ENCODE peak calls at places on chromosome 6, in six cellular contexts. One of them, this sample, is unnamed.

GRCh38 chr6:42300701-42301100 is 83.0 kb upstream of the MRPS10 start:
- ATAC-seq in pancreas: peak
- ATAC-seq in HepG2: no peak
- ATAC-seq in body of pancreas: no peak
- ATAC-seq in HCT116: no peak
- ATAC-seq in right cardiac atrium: no peak
- ATAC-seq in this sample: no peak

GRCh38 chr6:27238010-27238983 is 9.2 kb upstream of the PRSS16 start:
- ATAC-seq in pancreas: no peak
- ATAC-seq in HepG2: peak
- ATAC-seq in body of pancreas: no peak
- ATAC-seq in HCT116: no peak
- ATAC-seq in right cardiac atrium: no peak
- ATAC-seq in this sample: no peak

GRCh38 chr6:39496951-39497350 is 174.4 kb upstream of the KCNK16 start:
- ATAC-seq in pancreas: peak
- ATAC-seq in HepG2: no peak
- ATAC-seq in body of pancreas: no peak
- ATAC-seq in HCT116: no peak
- ATAC-seq in right cardiac atrium: peak
- ATAC-seq in this sample: peak

GRCh38 chr6:163710552-163710951 is 296.0 kb downstream of the QKI start:
- ATAC-seq in pancreas: no peak
- ATAC-seq in HepG2: no peak
- ATAC-seq in body of pancreas: no peak
- ATAC-seq in HCT116: no peak
- ATAC-seq in right cardiac atrium: peak
- ATAC-seq in this sample: no peak

GRCh38 chr6:43725643-43726580 is 38.3 kb upstream of the MRPS18A start:
- ATAC-seq in pancreas: no peak
- ATAC-seq in HepG2: peak
- ATAC-seq in body of pancreas: no peak
- ATAC-seq in HCT116: no peak
- ATAC-seq in right cardiac atrium: no peak
- ATAC-seq in this sample: no peak

GRCh38 chr6:143545165-143545564 is 33.6 kb upstream of the FUCA2 start:
- ATAC-seq in pancreas: no peak
- ATAC-seq in HepG2: no peak
- ATAC-seq in body of pancreas: no peak
- ATAC-seq in HCT116: no peak
- ATAC-seq in right cardiac atrium: no peak
- ATAC-seq in this sample: no peak

GRCh38 chr6:75290558-75290957 is 6.0 kb upstream of the TMEM30A start:
- ATAC-seq in pancreas: no peak
- ATAC-seq in HepG2: no peak
- ATAC-seq in body of pancreas: no peak
- ATAC-seq in HCT116: no peak
- ATAC-seq in right cardiac atrium: no peak
- ATAC-seq in this sample: no peak

GRCh38 chr6:133428299-133428698 is 187.1 kb downstream of the EYA4 start:
- ATAC-seq in pancreas: no peak
- ATAC-seq in HepG2: no peak
- ATAC-seq in body of pancreas: no peak
- ATAC-seq in HCT116: no peak
- ATAC-seq in right cardiac atrium: no peak
- ATAC-seq in this sample: no peak

GRCh38 chr6:53627391-53628218 is 38.0 kb downstream of the KLHL31 start:
- ATAC-seq in pancreas: no peak
- ATAC-seq in HepG2: peak
- ATAC-seq in body of pancreas: no peak
- ATAC-seq in HCT116: no peak
- ATAC-seq in right cardiac atrium: no peak
- ATAC-seq in this sample: no peak

GRCh38 chr6:55901765-55902164 is 26.4 kb upstream of the BMP5 start:
- ATAC-seq in pancreas: peak
- ATAC-seq in HepG2: no peak
- ATAC-seq in body of pancreas: peak
- ATAC-seq in HCT116: no peak
- ATAC-seq in right cardiac atrium: no peak
- ATAC-seq in this sample: no peak

GRCh38 chr6:22804620-22805271 is 235.4 kb downstream of the HDGFL1 start:
- ATAC-seq in pancreas: no peak
- ATAC-seq in HepG2: no peak
- ATAC-seq in body of pancreas: no peak
- ATAC-seq in HCT116: no peak
- ATAC-seq in right cardiac atrium: no peak
- ATAC-seq in this sample: no peak

GRCh38 chr6:109241199-109241598 is 141.1 kb downstream of the CD164 start:
- ATAC-seq in pancreas: no peak
- ATAC-seq in HepG2: no peak
- ATAC-seq in body of pancreas: no peak
- ATAC-seq in HCT116: no peak
- ATAC-seq in right cardiac atrium: no peak
- ATAC-seq in this sample: no peak

GRCh38 chr6:58198301-58198700 is 880.9 kb downstream of the PRIM2 start:
- ATAC-seq in pancreas: no peak
- ATAC-seq in HepG2: no peak
- ATAC-seq in body of pancreas: no peak
- ATAC-seq in HCT116: no peak
- ATAC-seq in right cardiac atrium: no peak
- ATAC-seq in this sample: no peak

GRCh38 chr6:35317483-35318199 is 20.0 kb downstream of the DEF6 start:
- ATAC-seq in pancreas: peak
- ATAC-seq in HepG2: peak
- ATAC-seq in body of pancreas: peak
- ATAC-seq in HCT116: peak
- ATAC-seq in right cardiac atrium: peak
- ATAC-seq in this sample: peak

GRCh38 chr6:163756079-163756478 is 341.6 kb downstream of the QKI start:
- ATAC-seq in pancreas: peak
- ATAC-seq in HepG2: no peak
- ATAC-seq in body of pancreas: no peak
- ATAC-seq in HCT116: no peak
- ATAC-seq in right cardiac atrium: peak
- ATAC-seq in this sample: no peak

GRCh38 chr6:165243801-165244200 is 65.6 kb downstream of the C6orf118 start:
- ATAC-seq in pancreas: no peak
- ATAC-seq in HepG2: no peak
- ATAC-seq in body of pancreas: no peak
- ATAC-seq in HCT116: no peak
- ATAC-seq in right cardiac atrium: no peak
- ATAC-seq in this sample: no peak

GRCh38 chr6:32148722-32149576 is 2.8 kb downstream of the PRRT1 start:
- ATAC-seq in pancreas: peak
- ATAC-seq in HepG2: no peak
- ATAC-seq in body of pancreas: peak
- ATAC-seq in HCT116: peak
- ATAC-seq in right cardiac atrium: peak
- ATAC-seq in this sample: no peak

GRCh38 chr6:10163159-10163962 is 251.5 kb downstream of the TFAP2A start:
- ATAC-seq in pancreas: no peak
- ATAC-seq in HepG2: no peak
- ATAC-seq in body of pancreas: no peak
- ATAC-seq in HCT116: no peak
- ATAC-seq in right cardiac atrium: no peak
- ATAC-seq in this sample: no peak

GRCh38 chr6:89385156-89385667 is 26.9 kb downstream of the RRAGD start:
- ATAC-seq in pancreas: no peak
- ATAC-seq in HepG2: no peak
- ATAC-seq in body of pancreas: no peak
- ATAC-seq in HCT116: no peak
- ATAC-seq in right cardiac atrium: no peak
- ATAC-seq in this sample: no peak

GRCh38 chr6:24551139-24551538 is 56.4 kb downstream of the ALDH5A1 start:
- ATAC-seq in pancreas: no peak
- ATAC-seq in HepG2: no peak
- ATAC-seq in body of pancreas: no peak
- ATAC-seq in HCT116: no peak
- ATAC-seq in right cardiac atrium: no peak
- ATAC-seq in this sample: no peak

GRCh38 chr6:89597372-89597771 is 41.2 kb downstream of the LYRM2 start:
- ATAC-seq in pancreas: no peak
- ATAC-seq in HepG2: no peak
- ATAC-seq in body of pancreas: no peak
- ATAC-seq in HCT116: no peak
- ATAC-seq in right cardiac atrium: no peak
- ATAC-seq in this sample: no peak

GRCh38 chr6:26187292-26187691 is 100.1 kb downstream of the HFE start:
- ATAC-seq in pancreas: no peak
- ATAC-seq in HepG2: no peak
- ATAC-seq in body of pancreas: no peak
- ATAC-seq in HCT116: no peak
- ATAC-seq in right cardiac atrium: no peak
- ATAC-seq in this sample: no peak

GRCh38 chr6:39051399-39052122 is 3.0 kb downstream of the GLP1R start:
- ATAC-seq in pancreas: no peak
- ATAC-seq in HepG2: no peak
- ATAC-seq in body of pancreas: no peak
- ATAC-seq in HCT116: no peak
- ATAC-seq in right cardiac atrium: no peak
- ATAC-seq in this sample: no peak

GRCh38 chr6:157669747-157670216 is 153.3 kb upstream of the SNX9 start:
- ATAC-seq in pancreas: peak
- ATAC-seq in HepG2: peak
- ATAC-seq in body of pancreas: peak
- ATAC-seq in HCT116: peak
- ATAC-seq in right cardiac atrium: peak
- ATAC-seq in this sample: peak

GRCh38 chr6:30641048-30641447 is 5.9 kb upstream of the C6orf136 start:
- ATAC-seq in pancreas: no peak
- ATAC-seq in HepG2: no peak
- ATAC-seq in body of pancreas: no peak
- ATAC-seq in HCT116: no peak
- ATAC-seq in right cardiac atrium: no peak
- ATAC-seq in this sample: no peak

GRCh38 chr6:156699017-156699421 is 78.2 kb upstream of the ARID1B start:
- ATAC-seq in pancreas: no peak
- ATAC-seq in HepG2: no peak
- ATAC-seq in body of pancreas: no peak
- ATAC-seq in HCT116: no peak
- ATAC-seq in right cardiac atrium: no peak
- ATAC-seq in this sample: no peak

GRCh38 chr6:89888871-89889270 is 5.4 kb upstream of the GJA10 start:
- ATAC-seq in pancreas: no peak
- ATAC-seq in HepG2: no peak
- ATAC-seq in body of pancreas: no peak
- ATAC-seq in HCT116: no peak
- ATAC-seq in right cardiac atrium: no peak
- ATAC-seq in this sample: no peak

GRCh38 chr6:28212510-28213212 is 12.4 kb upstream of the ZSCAN9 start:
- ATAC-seq in pancreas: peak
- ATAC-seq in HepG2: peak
- ATAC-seq in body of pancreas: peak
- ATAC-seq in HCT116: peak
- ATAC-seq in right cardiac atrium: peak
- ATAC-seq in this sample: peak

GRCh38 chr6:121652223-121652622 is 216.8 kb downstream of the GJA1 start:
- ATAC-seq in pancreas: no peak
- ATAC-seq in HepG2: no peak
- ATAC-seq in body of pancreas: no peak
- ATAC-seq in HCT116: no peak
- ATAC-seq in right cardiac atrium: no peak
- ATAC-seq in this sample: no peak

GRCh38 chr6:37298958-37299357 is 41.0 kb upstream of the TMEM217 start:
- ATAC-seq in pancreas: no peak
- ATAC-seq in HepG2: no peak
- ATAC-seq in body of pancreas: no peak
- ATAC-seq in HCT116: no peak
- ATAC-seq in right cardiac atrium: no peak
- ATAC-seq in this sample: no peak

GRCh38 chr6:122620902-122621301 is 10.7 kb downstream of the PKIB start:
- ATAC-seq in pancreas: peak
- ATAC-seq in HepG2: no peak
- ATAC-seq in body of pancreas: no peak
- ATAC-seq in HCT116: peak
- ATAC-seq in right cardiac atrium: no peak
- ATAC-seq in this sample: no peak

GRCh38 chr6:34142046-34142445 is 3.8 kb downstream of the GRM4 start:
- ATAC-seq in pancreas: no peak
- ATAC-seq in HepG2: no peak
- ATAC-seq in body of pancreas: no peak
- ATAC-seq in HCT116: no peak
- ATAC-seq in right cardiac atrium: no peak
- ATAC-seq in this sample: no peak

GRCh38 chr6:34143884-34144580 is 1.9 kb downstream of the GRM4 start:
- ATAC-seq in pancreas: peak
- ATAC-seq in HepG2: peak
- ATAC-seq in body of pancreas: no peak
- ATAC-seq in HCT116: no peak
- ATAC-seq in right cardiac atrium: no peak
- ATAC-seq in this sample: no peak

GRCh38 chr6:34144581-34145160 is 1.2 kb downstream of the GRM4 start:
- ATAC-seq in pancreas: peak
- ATAC-seq in HepG2: no peak
- ATAC-seq in body of pancreas: peak
- ATAC-seq in HCT116: no peak
- ATAC-seq in right cardiac atrium: no peak
- ATAC-seq in this sample: no peak

GRCh38 chr6:34142599-34142998 is 3.3 kb downstream of the GRM4 start:
- ATAC-seq in pancreas: peak
- ATAC-seq in HepG2: no peak
- ATAC-seq in body of pancreas: no peak
- ATAC-seq in HCT116: no peak
- ATAC-seq in right cardiac atrium: no peak
- ATAC-seq in this sample: no peak

GRCh38 chr6:34143196-34143883 is 2.5 kb downstream of the GRM4 start:
- ATAC-seq in pancreas: no peak
- ATAC-seq in HepG2: no peak
- ATAC-seq in body of pancreas: no peak
- ATAC-seq in HCT116: no peak
- ATAC-seq in right cardiac atrium: no peak
- ATAC-seq in this sample: no peak
- H3K4me3 ChIP-seq in pancreas: no peak
- H3K4me3 ChIP-seq in HepG2: no peak
- H3K4me3 ChIP-seq in body of pancreas: no peak
- H3K4me3 ChIP-seq in HCT116: no peak
- H3K4me3 ChIP-seq in right cardiac atrium: no peak
- H3K4me3 ChIP-seq in this sample: peak

GRCh38 chr6:110356778-110357177 is 1.4 kb downstream of the METTL24 start:
- ATAC-seq in pancreas: no peak
- ATAC-seq in HepG2: no peak
- ATAC-seq in body of pancreas: no peak
- ATAC-seq in HCT116: no peak
- ATAC-seq in right cardiac atrium: no peak
- ATAC-seq in this sample: no peak
- H3K4me3 ChIP-seq in pancreas: no peak
- H3K4me3 ChIP-seq in HepG2: no peak
- H3K4me3 ChIP-seq in body of pancreas: no peak
- H3K4me3 ChIP-seq in HCT116: no peak
- H3K4me3 ChIP-seq in right cardiac atrium: no peak
- H3K4me3 ChIP-seq in this sample: peak

GRCh38 chr6:160238786-160239751 is 19.6 kb downstream of the SLC22A2 start:
- ATAC-seq in pancreas: peak
- ATAC-seq in HepG2: no peak
- ATAC-seq in body of pancreas: peak
- ATAC-seq in HCT116: peak
- ATAC-seq in right cardiac atrium: no peak
- ATAC-seq in this sample: no peak
- H3K4me3 ChIP-seq in pancreas: no peak
- H3K4me3 ChIP-seq in HepG2: no peak
- H3K4me3 ChIP-seq in body of pancreas: no peak
- H3K4me3 ChIP-seq in HCT116: no peak
- H3K4me3 ChIP-seq in right cardiac atrium: no peak
- H3K4me3 ChIP-seq in this sample: no peak

GRCh38 chr6:73369563-73369962 is at the start of gene OOEP:
- ATAC-seq in pancreas: no peak
- ATAC-seq in HepG2: no peak
- ATAC-seq in body of pancreas: no peak
- ATAC-seq in HCT116: no peak
- ATAC-seq in right cardiac atrium: no peak
- ATAC-seq in this sample: no peak
- H3K4me3 ChIP-seq in pancreas: no peak
- H3K4me3 ChIP-seq in HepG2: no peak
- H3K4me3 ChIP-seq in body of pancreas: no peak
- H3K4me3 ChIP-seq in HCT116: no peak
- H3K4me3 ChIP-seq in right cardiac atrium: no peak
- H3K4me3 ChIP-seq in this sample: no peak

This sample was measured in gastroesophageal sphincter.